ENCODE peak calls at places on chromosomes 13 and 19, in nine cellular contexts. One of them, this sample, is unnamed.
A peak's percentile ranks its signal among the peaks of the same experiment; 100 is the strongest.

GRCh38 chr19:10228925-10229324 is 2.2 kb downstream of the S1PR2 start:
- DNase-seq in T-cell: no peak
- DNase-seq in mammary epithelial cell: no peak
- DNase-seq in activated CD4-positive, CD25-positive, alpha-beta regulatory T cell treated with anti-CD3 and anti-CD28 coated beads, Interleukin-2, amount 50 U/mL, for 16 hours: no peak
- DNase-seq in ELF-1: peak; percentile 75
- DNase-seq in ascending aorta: no peak
- DNase-seq in MCF 10A: peak; percentile 46
- DNase-seq in stimulated activated CD8-positive, alpha-beta memory T cell treated with anti-CD3 and anti-CD28 coated beads, Interleukin-15, amount 100 ng/mL, for 48 hours: peak; percentile 10
- DNase-seq in glomerular endothelial cell: no peak
- DNase-seq in this sample: peak; percentile 64

GRCh38 chr19:12995596-12996541 is 594 bp downstream of the NFIX start:
- DNase-seq in T-cell: no peak
- DNase-seq in mammary epithelial cell: peak; percentile 47
- DNase-seq in activated CD4-positive, CD25-positive, alpha-beta regulatory T cell treated with anti-CD3 and anti-CD28 coated beads, Interleukin-2, amount 50 U/mL, for 16 hours: no peak
- DNase-seq in ELF-1: no peak
- DNase-seq in ascending aorta: no peak
- DNase-seq in MCF 10A: no peak
- DNase-seq in stimulated activated CD8-positive, alpha-beta memory T cell treated with anti-CD3 and anti-CD28 coated beads, Interleukin-15, amount 100 ng/mL, for 48 hours: no peak
- DNase-seq in glomerular endothelial cell: no peak
- DNase-seq in this sample: peak; percentile 54

GRCh38 chr13:94784066-94784465 is 71.7 kb upstream of the SOX21 start:
- DNase-seq in T-cell: no peak
- DNase-seq in mammary epithelial cell: no peak
- DNase-seq in activated CD4-positive, CD25-positive, alpha-beta regulatory T cell treated with anti-CD3 and anti-CD28 coated beads, Interleukin-2, amount 50 U/mL, for 16 hours: no peak
- DNase-seq in ELF-1: no peak
- DNase-seq in ascending aorta: no peak
- DNase-seq in MCF 10A: no peak
- DNase-seq in stimulated activated CD8-positive, alpha-beta memory T cell treated with anti-CD3 and anti-CD28 coated beads, Interleukin-15, amount 100 ng/mL, for 48 hours: no peak
- DNase-seq in glomerular endothelial cell: no peak
- DNase-seq in this sample: no peak

GRCh38 chr13:36030670-36031331 is 100.4 kb downstream of the DCLK1 start:
- DNase-seq in T-cell: no peak
- DNase-seq in mammary epithelial cell: peak; percentile 86
- DNase-seq in activated CD4-positive, CD25-positive, alpha-beta regulatory T cell treated with anti-CD3 and anti-CD28 coated beads, Interleukin-2, amount 50 U/mL, for 16 hours: no peak
- DNase-seq in ELF-1: no peak
- DNase-seq in ascending aorta: no peak
- DNase-seq in MCF 10A: peak; percentile 89
- DNase-seq in stimulated activated CD8-positive, alpha-beta memory T cell treated with anti-CD3 and anti-CD28 coated beads, Interleukin-15, amount 100 ng/mL, for 48 hours: no peak
- DNase-seq in glomerular endothelial cell: peak; percentile 37
- DNase-seq in this sample: no peak

GRCh38 chr13:86082116-86082515 is 282.9 kb upstream of the SLITRK6 start:
- DNase-seq in T-cell: no peak
- DNase-seq in mammary epithelial cell: no peak
- DNase-seq in activated CD4-positive, CD25-positive, alpha-beta regulatory T cell treated with anti-CD3 and anti-CD28 coated beads, Interleukin-2, amount 50 U/mL, for 16 hours: no peak
- DNase-seq in ELF-1: no peak
- DNase-seq in ascending aorta: no peak
- DNase-seq in MCF 10A: peak; percentile 33
- DNase-seq in stimulated activated CD8-positive, alpha-beta memory T cell treated with anti-CD3 and anti-CD28 coated beads, Interleukin-15, amount 100 ng/mL, for 48 hours: no peak
- DNase-seq in glomerular endothelial cell: no peak
- DNase-seq in this sample: no peak

GRCh38 chr13:61045197-61045596 is 370.5 kb downstream of the PCDH20 start:
- DNase-seq in T-cell: no peak
- DNase-seq in mammary epithelial cell: no peak
- DNase-seq in activated CD4-positive, CD25-positive, alpha-beta regulatory T cell treated with anti-CD3 and anti-CD28 coated beads, Interleukin-2, amount 50 U/mL, for 16 hours: no peak
- DNase-seq in ELF-1: no peak
- DNase-seq in ascending aorta: no peak
- DNase-seq in MCF 10A: no peak
- DNase-seq in stimulated activated CD8-positive, alpha-beta memory T cell treated with anti-CD3 and anti-CD28 coated beads, Interleukin-15, amount 100 ng/mL, for 48 hours: no peak
- DNase-seq in glomerular endothelial cell: no peak
- DNase-seq in this sample: no peak

GRCh38 chr13:109782823-109783411 is 3.5 kb downstream of the IRS2 start:
- DNase-seq in T-cell: no peak
- DNase-seq in mammary epithelial cell: no peak
- DNase-seq in activated CD4-positive, CD25-positive, alpha-beta regulatory T cell treated with anti-CD3 and anti-CD28 coated beads, Interleukin-2, amount 50 U/mL, for 16 hours: no peak
- DNase-seq in ELF-1: no peak
- DNase-seq in ascending aorta: no peak
- DNase-seq in MCF 10A: no peak
- DNase-seq in stimulated activated CD8-positive, alpha-beta memory T cell treated with anti-CD3 and anti-CD28 coated beads, Interleukin-15, amount 100 ng/mL, for 48 hours: no peak
- DNase-seq in glomerular endothelial cell: no peak
- DNase-seq in this sample: peak; percentile 52

GRCh38 chr13:70034280-70034679 is 73.3 kb upstream of the ATXN8OS start:
- DNase-seq in T-cell: no peak
- DNase-seq in mammary epithelial cell: no peak
- DNase-seq in activated CD4-positive, CD25-positive, alpha-beta regulatory T cell treated with anti-CD3 and anti-CD28 coated beads, Interleukin-2, amount 50 U/mL, for 16 hours: no peak
- DNase-seq in ELF-1: no peak
- DNase-seq in ascending aorta: no peak
- DNase-seq in MCF 10A: no peak
- DNase-seq in stimulated activated CD8-positive, alpha-beta memory T cell treated with anti-CD3 and anti-CD28 coated beads, Interleukin-15, amount 100 ng/mL, for 48 hours: no peak
- DNase-seq in glomerular endothelial cell: no peak
- DNase-seq in this sample: peak; percentile 1

GRCh38 chr19:28358604-28359003 is 854.3 kb downstream of the UQCRFS1 start:
- DNase-seq in T-cell: no peak
- DNase-seq in mammary epithelial cell: no peak
- DNase-seq in activated CD4-positive, CD25-positive, alpha-beta regulatory T cell treated with anti-CD3 and anti-CD28 coated beads, Interleukin-2, amount 50 U/mL, for 16 hours: no peak
- DNase-seq in ELF-1: no peak
- DNase-seq in ascending aorta: no peak
- DNase-seq in MCF 10A: no peak
- DNase-seq in stimulated activated CD8-positive, alpha-beta memory T cell treated with anti-CD3 and anti-CD28 coated beads, Interleukin-15, amount 100 ng/mL, for 48 hours: no peak
- DNase-seq in glomerular endothelial cell: no peak
- DNase-seq in this sample: no peak

GRCh38 chr19:2385053-2385721 is 25.1 kb downstream of the TMPRSS9 start:
- DNase-seq in T-cell: no peak
- DNase-seq in mammary epithelial cell: peak; percentile 89
- DNase-seq in activated CD4-positive, CD25-positive, alpha-beta regulatory T cell treated with anti-CD3 and anti-CD28 coated beads, Interleukin-2, amount 50 U/mL, for 16 hours: no peak
- DNase-seq in ELF-1: peak; percentile 92
- DNase-seq in ascending aorta: no peak
- DNase-seq in MCF 10A: peak; percentile 96
- DNase-seq in stimulated activated CD8-positive, alpha-beta memory T cell treated with anti-CD3 and anti-CD28 coated beads, Interleukin-15, amount 100 ng/mL, for 48 hours: no peak
- DNase-seq in glomerular endothelial cell: no peak
- DNase-seq in this sample: peak; percentile 96

GRCh38 chr13:107339209-107339608 is 771.3 kb upstream of the ARGLU1 start:
- DNase-seq in T-cell: no peak
- DNase-seq in mammary epithelial cell: no peak
- DNase-seq in activated CD4-positive, CD25-positive, alpha-beta regulatory T cell treated with anti-CD3 and anti-CD28 coated beads, Interleukin-2, amount 50 U/mL, for 16 hours: no peak
- DNase-seq in ELF-1: no peak
- DNase-seq in ascending aorta: no peak
- DNase-seq in MCF 10A: peak; percentile 69
- DNase-seq in stimulated activated CD8-positive, alpha-beta memory T cell treated with anti-CD3 and anti-CD28 coated beads, Interleukin-15, amount 100 ng/mL, for 48 hours: no peak
- DNase-seq in glomerular endothelial cell: no peak
- DNase-seq in this sample: no peak

GRCh38 chr19:2976609-2977000 is 759 bp upstream of the TLE6 start:
- DNase-seq in T-cell: no peak
- DNase-seq in mammary epithelial cell: no peak
- DNase-seq in activated CD4-positive, CD25-positive, alpha-beta regulatory T cell treated with anti-CD3 and anti-CD28 coated beads, Interleukin-2, amount 50 U/mL, for 16 hours: no peak
- DNase-seq in ELF-1: peak; percentile 87
- DNase-seq in ascending aorta: no peak
- DNase-seq in MCF 10A: no peak
- DNase-seq in stimulated activated CD8-positive, alpha-beta memory T cell treated with anti-CD3 and anti-CD28 coated beads, Interleukin-15, amount 100 ng/mL, for 48 hours: no peak
- DNase-seq in glomerular endothelial cell: no peak
- DNase-seq in this sample: peak; percentile 28

GRCh38 chr19:29927944-29928669 is 13.9 kb upstream of the URI1 start:
- DNase-seq in T-cell: no peak
- DNase-seq in mammary epithelial cell: no peak
- DNase-seq in activated CD4-positive, CD25-positive, alpha-beta regulatory T cell treated with anti-CD3 and anti-CD28 coated beads, Interleukin-2, amount 50 U/mL, for 16 hours: no peak
- DNase-seq in ELF-1: peak; percentile 83
- DNase-seq in ascending aorta: no peak
- DNase-seq in MCF 10A: no peak
- DNase-seq in stimulated activated CD8-positive, alpha-beta memory T cell treated with anti-CD3 and anti-CD28 coated beads, Interleukin-15, amount 100 ng/mL, for 48 hours: no peak
- DNase-seq in glomerular endothelial cell: no peak
- DNase-seq in this sample: no peak

GRCh38 chr13:44013666-44014291 is 134.1 kb downstream of the LACC1 start:
- DNase-seq in T-cell: no peak
- DNase-seq in mammary epithelial cell: peak; percentile 40
- DNase-seq in activated CD4-positive, CD25-positive, alpha-beta regulatory T cell treated with anti-CD3 and anti-CD28 coated beads, Interleukin-2, amount 50 U/mL, for 16 hours: no peak
- DNase-seq in ELF-1: no peak
- DNase-seq in ascending aorta: no peak
- DNase-seq in MCF 10A: peak; percentile 43
- DNase-seq in stimulated activated CD8-positive, alpha-beta memory T cell treated with anti-CD3 and anti-CD28 coated beads, Interleukin-15, amount 100 ng/mL, for 48 hours: no peak
- DNase-seq in glomerular endothelial cell: peak; percentile 29
- DNase-seq in this sample: no peak

GRCh38 chr19:47230122-47230920 is 678 bp downstream of the BBC3 start:
- DNase-seq in T-cell: peak; percentile 65
- DNase-seq in mammary epithelial cell: peak; percentile 22
- DNase-seq in activated CD4-positive, CD25-positive, alpha-beta regulatory T cell treated with anti-CD3 and anti-CD28 coated beads, Interleukin-2, amount 50 U/mL, for 16 hours: peak; percentile 71
- DNase-seq in ELF-1: peak; percentile 63
- DNase-seq in ascending aorta: no peak
- DNase-seq in MCF 10A: peak; percentile 52
- DNase-seq in stimulated activated CD8-positive, alpha-beta memory T cell treated with anti-CD3 and anti-CD28 coated beads, Interleukin-15, amount 100 ng/mL, for 48 hours: peak; percentile 63
- DNase-seq in glomerular endothelial cell: no peak
- DNase-seq in this sample: peak; percentile 71

GRCh38 chr19:21045028-21045427 is 24.6 kb downstream of the ZNF430 start:
- DNase-seq in T-cell: no peak
- DNase-seq in mammary epithelial cell: no peak
- DNase-seq in activated CD4-positive, CD25-positive, alpha-beta regulatory T cell treated with anti-CD3 and anti-CD28 coated beads, Interleukin-2, amount 50 U/mL, for 16 hours: no peak
- DNase-seq in ELF-1: no peak
- DNase-seq in ascending aorta: no peak
- DNase-seq in MCF 10A: no peak
- DNase-seq in stimulated activated CD8-positive, alpha-beta memory T cell treated with anti-CD3 and anti-CD28 coated beads, Interleukin-15, amount 100 ng/mL, for 48 hours: no peak
- DNase-seq in glomerular endothelial cell: no peak
- DNase-seq in this sample: no peak

GRCh38 chr13:58343081-58343480 is 711.5 kb downstream of the PCDH17 start:
- DNase-seq in T-cell: no peak
- DNase-seq in mammary epithelial cell: no peak
- DNase-seq in activated CD4-positive, CD25-positive, alpha-beta regulatory T cell treated with anti-CD3 and anti-CD28 coated beads, Interleukin-2, amount 50 U/mL, for 16 hours: no peak
- DNase-seq in ELF-1: no peak
- DNase-seq in ascending aorta: no peak
- DNase-seq in MCF 10A: no peak
- DNase-seq in stimulated activated CD8-positive, alpha-beta memory T cell treated with anti-CD3 and anti-CD28 coated beads, Interleukin-15, amount 100 ng/mL, for 48 hours: no peak
- DNase-seq in glomerular endothelial cell: peak; percentile 9
- DNase-seq in this sample: peak; percentile 1

This sample was measured in DMS53.